ENCODE peak calls at places on chromosome 5, in six cellular contexts. K is neural progenitor cell, M is IMR-90, R is GM23248, V is HepG2, A is H9. B is an unnamed sample.

GRCh38 chr5:134124289-134125194 is 10.1 kb downstream of the TCF7 start:
- DNase-seq in K (no peak), M (peak; percentile 69), R (peak; percentile 93), V (no peak), A (no peak), B (no peak)

GRCh38 chr5:122493776-122494518 is 181.9 kb downstream of the SNCAIP start:
- DNase-seq in K (no peak), M (no peak), R (no peak), V (no peak), A (no peak), B (no peak)

GRCh38 chr5:13771011-13771571 is 173.4 kb downstream of the DNAH5 start:
- DNase-seq in K (no peak), M (peak; percentile 88), R (peak; percentile 62), V (no peak), A (no peak), B (peak; percentile 64)

GRCh38 chr5:157431544-157432200 is 28.3 kb upstream of the NIPAL4 start:
- DNase-seq in K (peak; percentile 50), M (peak; percentile 69), R (peak; percentile 80), V (peak; percentile 34), A (no peak), B (peak; percentile 74)

GRCh38 chr5:82011761-82012160 is 39.9 kb downstream of the ATG10 start:
- DNase-seq in K (no peak), M (peak; percentile 49), R (peak; percentile 63), V (no peak), A (no peak), B (no peak)

GRCh38 chr5:149583394-149583793 is 2.1 kb downstream of the ARHGEF37 start:
- DNase-seq in K (no peak), M (no peak), R (peak; percentile 35), V (no peak), A (no peak), B (no peak)

GRCh38 chr5:2094616-2094995 is 211.9 kb upstream of the IRX4 start:
- DNase-seq in K (no peak), M (no peak), R (peak; percentile 12), V (no peak), A (no peak), B (no peak)

GRCh38 chr5:128534729-128535128 is 3.3 kb downstream of the FBN2 start:
- DNase-seq in K (no peak), M (peak; percentile 36), R (peak; percentile 23), V (no peak), A (no peak), B (peak; percentile 26)

GRCh38 chr5:176994460-176995121 is 12.0 kb downstream of the UIMC1 start:
- DNase-seq in K (peak; percentile 58), M (peak; percentile 60), R (no peak), V (peak; percentile 87), A (no peak), B (peak; percentile 57)

GRCh38 chr5:15992918-15993317 is 186.7 kb downstream of the MARCHF11 start:
- DNase-seq in K (no peak), M (peak; percentile 72), R (peak; percentile 67), V (no peak), A (no peak), B (peak; percentile 56)

GRCh38 chr5:54874337-54875021 is 110.9 kb downstream of the ESM1 start:
- DNase-seq in K (no peak), M (peak; percentile 57), R (peak; percentile 34), V (no peak), A (no peak), B (no peak)

GRCh38 chr5:53035868-53036381 is 46.8 kb downstream of the ITGA2 start:
- DNase-seq in K (peak; percentile 44), M (peak; percentile 66), R (peak; percentile 65), V (no peak), A (no peak), B (peak; percentile 39)

GRCh38 chr5:143537056-143537455 is 133.6 kb upstream of the NR3C1 start:
- DNase-seq in K (no peak), M (no peak), R (no peak), V (no peak), A (no peak), B (no peak)

GRCh38 chr5:172872997-172873491 is 39.0 kb downstream of the ERGIC1 start:
- DNase-seq in K (no peak), M (peak; percentile 64), R (peak; percentile 66), V (no peak), A (no peak), B (peak; percentile 60)

GRCh38 chr5:154756203-154756870 is 1.2 kb downstream of the LARP1 start:
- DNase-seq in K (peak; percentile 54), M (no peak), R (peak; percentile 65), V (no peak), A (no peak), B (peak; percentile 45)

GRCh38 chr5:138246334-138246733 is 28.1 kb downstream of the GFRA3 start:
- DNase-seq in K (no peak), M (no peak), R (no peak), V (peak; percentile 56), A (no peak), B (no peak)

GRCh38 chr5:36584009-36584875 is 22.2 kb upstream of the SLC1A3 start:
- DNase-seq in K (peak; percentile 27), M (no peak), R (no peak), V (no peak), A (no peak), B (no peak)

GRCh38 chr5:111756701-111757581 is at the start of gene NREP:
- DNase-seq in K (peak; percentile 93), M (peak; percentile 97), R (peak; percentile 99), V (peak; percentile 90), A (peak; percentile 77), B (peak; percentile 99)

GRCh38 chr5:141634162-141634561 is 2.5 kb downstream of the HDAC3 start:
- DNase-seq in K (no peak), M (no peak), R (no peak), V (no peak), A (no peak), B (no peak)

GRCh38 chr5:129477544-129477943 is 17.4 kb downstream of the ADAMTS19 start:
- DNase-seq in K (no peak), M (no peak), R (no peak), V (no peak), A (no peak), B (no peak)

GRCh38 chr5:39652036-39652435 is 227.3 kb upstream of the DAB2 start:
- DNase-seq in K (no peak), M (no peak), R (no peak), V (no peak), A (no peak), B (no peak)

GRCh38 chr5:171850354-171850947 is 64.8 kb downstream of the SMIM23 start:
- DNase-seq in K (peak; percentile 85), M (no peak), R (peak; percentile 16), V (peak; percentile 13), A (peak; percentile 69), B (peak; percentile 10)

GRCh38 chr5:33114361-33114760 is 326.4 kb upstream of the TARS1 start:
- DNase-seq in K (no peak), M (no peak), R (no peak), V (no peak), A (no peak), B (no peak)
- H2AFZ ChIP-seq in K (no peak overlapping the region), M (no peak overlapping the region), R (no peak overlapping the region), V (no peak overlapping the region), A (no peak overlapping the region), B (no peak overlapping the region)

DNA sequence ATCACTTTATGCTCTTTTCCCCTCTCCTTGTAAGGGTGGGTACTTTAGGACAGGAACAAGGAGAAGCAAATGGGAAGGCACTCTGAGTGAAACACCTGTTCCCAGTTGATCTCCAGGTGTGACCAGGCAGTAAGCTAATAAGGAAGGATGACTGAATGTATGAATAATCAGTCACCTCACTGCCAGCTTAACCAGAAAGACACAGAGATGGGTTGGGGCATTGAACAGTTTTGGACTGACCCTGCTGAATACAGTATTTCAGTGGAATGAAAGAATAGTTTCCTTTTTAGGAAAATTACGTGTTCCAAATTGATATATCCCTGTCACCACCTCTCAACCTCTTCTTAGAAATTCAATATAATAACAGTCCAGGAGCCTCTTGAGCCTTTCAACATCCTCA is 117.7 kb downstream of the ZSWIM6 start:
- DNase-seq in K (no peak), M (no peak), R (peak; percentile 48), V (no peak), A (no peak), B (no peak)
- H2AFZ ChIP-seq in K (no peak overlapping the region), M (no peak overlapping the region), R (no peak overlapping the region), V (no peak overlapping the region), A (no peak overlapping the region), B (no peak overlapping the region)

DNA sequence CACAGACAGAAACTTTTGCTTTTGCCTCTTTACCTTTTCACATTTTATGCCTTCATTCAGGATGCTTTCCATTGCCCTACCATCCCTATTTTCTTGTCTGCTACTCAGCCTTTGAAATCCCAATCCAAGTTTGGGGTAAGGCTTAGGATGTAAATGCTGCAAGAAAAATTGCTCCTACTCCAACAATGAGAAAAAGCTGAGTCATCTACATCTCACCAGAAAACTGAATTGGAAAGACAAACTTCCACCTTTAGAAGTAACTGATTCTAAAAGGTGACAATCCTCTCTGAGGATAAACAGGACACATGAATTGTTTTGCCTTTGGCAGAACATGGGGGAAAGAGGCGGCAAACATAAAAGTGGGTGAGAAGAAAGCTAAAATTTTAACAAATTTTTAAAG is 295.6 kb downstream of the NR2F1-AS1 start:
- DNase-seq in K (no peak), M (peak; percentile 17), R (no peak), V (no peak), A (no peak), B (no peak)
- H2AFZ ChIP-seq in K (no peak overlapping the region), M (no peak overlapping the region), R (no peak overlapping the region), V (no peak overlapping the region), A (no peak overlapping the region), B (no peak overlapping the region)

GRCh38 chr5:147057051-147057450 is 177.8 kb upstream of the STK32A start:
- DNase-seq in K (no peak), M (no peak), R (no peak), V (no peak), A (no peak), B (no peak)
- H2AFZ ChIP-seq in K (no peak overlapping the region), M (no peak overlapping the region), R (no peak overlapping the region), V (no peak overlapping the region), A (no peak overlapping the region), B (no peak overlapping the region)

GRCh38 chr5:56412601-56413379 is 179.7 kb upstream of the ANKRD55 start:
- DNase-seq in K (no peak), M (no peak), R (no peak), V (no peak), A (no peak), B (peak; percentile 50)
- H2AFZ ChIP-seq in K (no peak overlapping the region), M (no peak overlapping the region), R (no peak overlapping the region), V (no peak overlapping the region), A (no peak overlapping the region), B (peak overlapping the region; percentile 61)

DNA sequence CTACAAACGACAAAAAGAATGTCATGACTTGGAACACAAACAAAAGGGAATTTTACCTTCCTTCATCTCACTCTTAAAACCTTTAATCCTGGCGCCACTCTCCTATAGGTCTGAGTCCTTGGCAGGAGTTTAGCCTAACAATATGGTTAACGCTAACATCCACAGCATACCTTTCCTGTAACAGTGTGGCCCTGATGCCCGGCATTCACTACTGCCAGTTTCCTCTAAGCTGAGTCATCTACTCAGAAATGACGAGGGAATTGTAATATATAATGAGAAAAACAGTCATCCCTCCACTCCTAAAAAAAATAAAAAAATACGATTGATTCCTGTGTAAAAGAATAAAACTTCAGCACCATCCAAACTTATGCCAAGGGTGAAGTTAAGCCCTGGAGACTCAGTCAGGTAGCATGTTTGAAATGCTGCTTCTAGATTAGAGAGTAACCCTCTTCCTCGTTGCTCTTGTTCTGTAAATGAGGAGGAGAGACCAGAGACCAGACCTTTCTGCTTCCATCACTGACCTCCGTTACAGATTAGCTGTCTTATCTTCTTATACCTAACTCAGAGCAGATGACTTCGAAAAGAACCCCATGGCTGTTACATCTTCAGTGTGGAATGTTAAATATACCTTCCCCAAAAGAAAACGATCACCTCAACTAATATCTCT is 37.4 kb downstream of the CCDC125 start:
- DNase-seq in K (peak; percentile 14), M (peak; percentile 76), R (peak; percentile 68), V (no peak), A (no peak), B (peak; percentile 36)
- H2AFZ ChIP-seq in K (peak overlapping the region; percentile 73), M (no peak overlapping the region), R (peak overlapping the region; percentile 45), V (no peak overlapping the region), A (no peak overlapping the region), B (no peak overlapping the region)

GRCh38 chr5:14783689-14784088 is 87.9 kb downstream of the ANKH start:
- DNase-seq in K (no peak), M (no peak), R (no peak), V (no peak), A (no peak), B (no peak)
- H2AFZ ChIP-seq in K (no peak overlapping the region), M (no peak overlapping the region), R (no peak overlapping the region), V (no peak overlapping the region), A (no peak overlapping the region), B (no peak overlapping the region)

B was measured in mesenchymal stem cell.